ENCODE peak calls at places on chromosome 20, in six cellular contexts. B, I, K, D, L and F are unnamed samples.

GRCh38 chr20:47202765-47203667 is 153.5 kb downstream of the ZMYND8 start:
- DNase-seq in B (no peak), I (no peak), K (no peak), D (no peak), L (no peak), F (no peak)

GRCh38 chr20:23082846-23083552 is 3.1 kb downstream of the CD93 start:
- DNase-seq in B (no peak), I (peak; percentile 79), K (no peak), D (peak; percentile 38), L (no peak), F (no peak)

GRCh38 chr20:43959079-43959919 is 44.6 kb downstream of the TOX2 start:
- DNase-seq in B (peak; percentile 62), I (no peak), K (peak; percentile 40), D (peak; percentile 46), L (peak; percentile 53), F (no peak)

GRCh38 chr20:49666906-49667305 is 46.8 kb downstream of the B4GALT5 start:
- DNase-seq in B (no peak), I (no peak), K (no peak), D (no peak), L (no peak), F (no peak)

GRCh38 chr20:46708172-46708860 is 1.1 kb upstream of the SLC2A10 start:
- DNase-seq in B (no peak), I (no peak), K (no peak), D (peak; percentile 82), L (no peak), F (no peak)

GRCh38 chr20:15491564-15491963 is 1081.7 kb downstream of the KIF16B start:
- DNase-seq in B (no peak), I (no peak), K (no peak), D (no peak), L (peak; percentile 22), F (no peak)

GRCh38 chr20:19047040-19047950 is 165.1 kb upstream of the SLC24A3 start:
- DNase-seq in B (no peak), I (no peak), K (no peak), D (no peak), L (peak; percentile 39), F (no peak)

GRCh38 chr20:6496874-6497273 is 270.6 kb upstream of the BMP2 start:
- DNase-seq in B (no peak), I (no peak), K (no peak), D (no peak), L (no peak), F (no peak)

GRCh38 chr20:63822276-63822696 is 8.8 kb downstream of the ZBTB46 start:
- DNase-seq in B (no peak), I (no peak), K (no peak), D (no peak), L (no peak), F (no peak)

GRCh38 chr20:41172296-41173140 is 35.2 kb downstream of the PLCG1 start:
- DNase-seq in B (peak; percentile 32), I (peak; percentile 76), K (peak; percentile 5), D (no peak), L (no peak), F (no peak)

GRCh38 chr20:32980990-32981389 is 23.2 kb downstream of the SUN5 start:
- DNase-seq in B (no peak), I (no peak), K (no peak), D (no peak), L (no peak), F (no peak)

GRCh38 chr20:44335675-44336074 is 1.2 kb upstream of the R3HDML start:
- DNase-seq in B (no peak), I (no peak), K (no peak), D (no peak), L (no peak), F (no peak)

GRCh38 chr20:24669701-24670100 is 200.3 kb downstream of the SYNDIG1 start:
- DNase-seq in B (no peak), I (no peak), K (no peak), D (no peak), L (no peak), F (no peak)

GRCh38 chr20:64106981-64107735 is at the start of gene NPBWR2:
- DNase-seq in B (no peak), I (no peak), K (peak; percentile 48), D (no peak), L (no peak), F (peak; percentile 34)

GRCh38 chr20:45798935-45799642 is 7.3 kb downstream of the DNTTIP1 start:
- DNase-seq in B (peak; percentile 60), I (no peak), K (peak; percentile 66), D (no peak), L (peak; percentile 71), F (no peak)

GRCh38 chr20:17806739-17807441 is 107.1 kb downstream of the BANF2 start:
- DNase-seq in B (peak; percentile 98), I (peak; percentile 81), K (no peak), D (peak; percentile 96), L (no peak), F (no peak)

GRCh38 chr20:22568872-22569344 is 15.5 kb downstream of the FOXA2 start:
- DNase-seq in B (no peak), I (no peak), K (no peak), D (peak; percentile 54), L (no peak), F (no peak)

GRCh38 chr20:36791862-36792261 is 18.3 kb upstream of the DSN1 start:
- DNase-seq in B (no peak), I (no peak), K (no peak), D (no peak), L (no peak), F (no peak)

GRCh38 chr20:60408435-60408834 is 450.2 kb downstream of the CDH26 start:
- DNase-seq in B (no peak), I (no peak), K (no peak), D (no peak), L (no peak), F (no peak)

GRCh38 chr20:56815796-56816195 is 186.7 kb downstream of the TFAP2C start:
- DNase-seq in B (no peak), I (no peak), K (no peak), D (no peak), L (no peak), F (no peak)

GRCh38 chr20:56816349-56816748 is 187.2 kb downstream of the TFAP2C start:
- DNase-seq in B (no peak), I (no peak), K (no peak), D (no peak), L (no peak), F (no peak)

GRCh38 chr20:56820984-56821383 is 191.9 kb downstream of the TFAP2C start:
- DNase-seq in B (no peak), I (no peak), K (no peak), D (no peak), L (no peak), F (no peak)

DNA sequence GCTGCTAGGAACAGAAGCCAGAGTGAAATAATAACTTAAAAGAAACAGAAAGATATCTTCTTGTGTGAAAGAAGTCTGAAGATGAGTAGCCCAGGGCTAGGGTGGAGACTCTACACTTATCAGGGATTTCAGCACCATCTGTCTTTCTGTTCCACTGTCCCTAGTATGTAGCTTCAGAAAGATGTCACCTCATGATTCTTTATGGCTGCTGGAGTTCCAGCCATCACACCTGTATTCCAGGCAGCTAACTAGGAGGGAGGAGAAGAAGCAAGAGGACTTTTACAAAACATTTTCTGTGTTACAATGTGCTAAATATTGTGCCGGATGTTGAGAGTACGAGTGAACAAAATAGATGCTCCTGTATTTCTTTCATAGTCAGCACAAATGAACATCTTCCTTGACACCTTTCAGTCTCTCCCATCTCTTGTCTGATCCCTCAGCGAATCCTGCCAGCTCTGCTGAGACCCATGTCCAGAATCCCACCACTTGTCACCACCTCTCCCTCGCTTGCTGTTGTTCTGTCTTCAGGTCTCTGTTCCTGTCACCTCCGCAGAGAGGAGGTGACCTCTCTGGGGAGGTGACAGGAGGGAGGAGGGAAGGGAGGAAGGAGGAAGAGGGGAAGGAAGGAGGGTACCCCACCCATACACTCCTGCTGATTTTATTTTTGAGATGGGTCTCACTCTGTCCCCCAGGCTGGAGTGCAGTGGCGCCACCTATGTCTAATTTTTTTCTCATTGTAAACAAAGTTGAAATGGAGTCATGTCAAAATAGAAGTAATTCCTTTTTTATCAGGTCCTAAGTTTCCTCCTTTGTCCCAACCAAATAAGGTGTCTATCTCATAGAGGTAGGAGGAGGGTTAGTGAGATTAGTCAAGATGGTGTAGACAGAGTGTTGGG is 188.9 kb downstream of the TFAP2C start:
- DNase-seq in B (no peak), I (no peak), K (no peak), D (no peak), L (no peak), F (no peak)
- TF ChIP-seq CTCF in B (peak; percentile 20), I (no peak), K (no peak), D (no peak), L (no peak), F (no peak)

GRCh38 chr20:56440346-56441007 is 27.9 kb upstream of the RTF2 start:
- DNase-seq in B (no peak), I (no peak), K (peak; percentile 54), D (no peak), L (no peak), F (no peak)
- TF ChIP-seq CTCF in B (no peak), I (no peak), K (no peak), D (no peak), L (no peak), F (no peak)

GRCh38 chr20:58883243-58883691 is 30.8 kb downstream of the GNAS start:
- DNase-seq in B (no peak), I (no peak), K (no peak), D (no peak), L (no peak), F (no peak)

GRCh38 chr20:58878399-58878798 is 25.9 kb downstream of the GNAS start:
- DNase-seq in B (no peak), I (no peak), K (no peak), D (no peak), L (no peak), F (no peak)

GRCh38 chr20:58880441-58880840 is 27.9 kb downstream of the GNAS start:
- DNase-seq in B (no peak), I (no peak), K (no peak), D (no peak), L (no peak), F (no peak)

GRCh38 chr20:58882704-58883089 is 30.2 kb downstream of the GNAS start:
- DNase-seq in B (no peak), I (no peak), K (no peak), D (no peak), L (no peak), F (no peak)

GRCh38 chr20:58880994-58881752 is 28.7 kb downstream of the GNAS start:
- DNase-seq in B (no peak), I (no peak), K (no peak), D (peak; percentile 33), L (peak; percentile 16), F (no peak)
- TF ChIP-seq CTCF in B (peak; percentile 24), I (no peak), K (no peak), D (no peak), L (no peak), F (peak; percentile 49)

DNA sequence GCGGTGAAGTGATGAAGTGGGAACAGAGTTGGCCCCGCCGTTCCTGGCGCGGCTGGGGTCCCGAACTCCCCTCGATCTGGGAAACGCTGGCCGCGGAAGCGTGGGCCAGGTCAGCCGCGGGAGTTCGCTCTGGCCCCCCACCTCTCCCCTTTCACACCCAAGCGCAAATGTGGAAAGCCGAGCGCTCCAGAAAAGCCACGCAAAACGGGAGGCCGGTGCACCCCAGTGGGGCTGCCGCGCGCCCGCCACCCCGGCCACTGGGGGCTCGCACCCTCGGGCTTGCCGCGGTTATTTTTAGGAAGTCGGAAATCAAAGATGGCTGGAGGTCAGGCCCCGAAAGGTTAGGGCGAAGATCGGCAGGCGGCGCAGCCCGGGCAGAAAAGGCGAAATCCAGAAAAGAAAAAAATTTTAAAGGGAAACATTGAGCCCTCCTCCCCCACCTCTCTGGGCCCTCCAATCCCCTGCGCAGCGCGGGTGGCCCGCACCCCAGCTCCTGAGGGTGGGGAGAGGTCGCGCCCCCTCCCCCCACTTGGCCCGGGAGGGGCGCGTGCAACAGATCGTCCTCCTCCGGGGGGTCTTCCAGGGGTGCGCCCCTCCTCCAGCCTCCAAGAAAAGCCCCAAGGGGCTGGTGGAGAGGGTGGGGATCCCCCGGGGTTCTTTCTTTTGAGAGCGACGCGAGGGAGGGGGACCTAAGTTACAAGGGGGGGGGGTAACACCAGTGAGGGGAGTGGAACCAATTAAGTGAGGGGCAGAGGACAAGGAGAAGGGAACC is 915 bp downstream of the SALL4 start:
- DNase-seq in B (peak; percentile 35), I (no peak), K (no peak), D (peak; percentile 25), L (no peak), F (no peak)
- TF ChIP-seq CTCF in B (peak; percentile 29), I (no peak), K (no peak), D (no peak), L (no peak), F (no peak)